ENCODE peak calls at places on chromosomes 11 and 22, in nine cellular contexts. P is CD8-positive, alpha-beta T cell; W is HCT116; A is osteoblast; Y is brain microvascular endothelial cell; F is heart right ventricle; V is hepatocyte; R is transverse colon; K is cardiac muscle cell. G is an unnamed sample.

GRCh38 chr11:35390737-35391682 is 28.3 kb downstream of the SLC1A2 start:
- DNase-seq in P (no peak), W (no peak), A (no peak), Y (peak; percentile 76), F (no peak), V (peak; percentile 72), R (peak; percentile 19), K (no peak), G (no peak)

GRCh38 chr11:106956887-106957505 is 61.3 kb downstream of the GUCY1A2 start:
- DNase-seq in P (no peak), W (no peak), A (no peak), Y (no peak), F (no peak), V (no peak), R (no peak), K (no peak), G (no peak)

GRCh38 chr11:57775474-57775873 is 13.9 kb downstream of the CTNND1 start:
- DNase-seq in P (no peak), W (no peak), A (no peak), Y (no peak), F (peak; percentile 68), V (no peak), R (no peak), K (no peak), G (no peak)

GRCh38 chr11:75462117-75462653 is 29.2 kb upstream of the KLHL35 start:
- DNase-seq in P (no peak), W (no peak), A (no peak), Y (no peak), F (no peak), V (no peak), R (no peak), K (no peak), G (no peak)

GRCh38 chr22:32509045-32509444 is 34.4 kb downstream of the FBXO7 start:
- DNase-seq in P (no peak), W (no peak), A (no peak), Y (no peak), F (no peak), V (no peak), R (no peak), K (no peak), G (no peak)

GRCh38 chr11:133104014-133104753 is 428.1 kb downstream of the OPCML start:
- DNase-seq in P (no peak), W (no peak), A (no peak), Y (no peak), F (no peak), V (no peak), R (no peak), K (peak; percentile 16), G (no peak)

GRCh38 chr11:111514216-111515031 is at the start of gene HOATZ:
- DNase-seq in P (no peak), W (no peak), A (peak; percentile 91), Y (no peak), F (no peak), V (peak; percentile 23), R (no peak), K (peak; percentile 54), G (no peak)

GRCh38 chr11:447923-448731 is 2.0 kb upstream of the PTDSS2 start:
- DNase-seq in P (peak; percentile 95), W (peak; percentile 80), A (peak; percentile 99), Y (peak; percentile 87), F (peak; percentile 94), V (peak; percentile 99), R (peak; percentile 97), K (peak; percentile 96), G (peak; percentile 98)

GRCh38 chr11:72629266-72629665 is 45.0 kb downstream of the PDE2A start:
- DNase-seq in P (no peak), W (no peak), A (no peak), Y (no peak), F (peak; percentile 65), V (no peak), R (peak; percentile 67), K (no peak), G (no peak)

GRCh38 chr11:111105566-111105965 is 140.0 kb upstream of the POU2AF2 start:
- DNase-seq in P (no peak), W (no peak), A (no peak), Y (peak; percentile 3), F (no peak), V (peak; percentile 16), R (no peak), K (no peak), G (no peak)

GRCh38 chr11:122209619-122210377 is 93.8 kb upstream of the BLID start:
- DNase-seq in P (no peak), W (no peak), A (no peak), Y (peak; percentile 94), F (peak; percentile 90), V (peak; percentile 42), R (peak; percentile 14), K (no peak), G (no peak)

GRCh38 chr22:22911327-22912134 is 23.9 kb downstream of the IGLL5 start:
- DNase-seq in P (no peak), W (no peak), A (peak; percentile 22), Y (no peak), F (no peak), V (no peak), R (no peak), K (no peak), G (no peak)

GRCh38 chr11:75428301-75428724 is 4.7 kb downstream of the KLHL35 start:
- DNase-seq in P (peak; percentile 72), W (no peak), A (peak; percentile 100), Y (peak; percentile 90), F (peak; percentile 93), V (no peak), R (peak; percentile 84), K (peak; percentile 44), G (peak; percentile 95)

GRCh38 chr11:73838443-73839122 is 38.1 kb downstream of the COA4 start:
- DNase-seq in P (no peak), W (no peak), A (no peak), Y (peak; percentile 36), F (no peak), V (peak; percentile 6), R (no peak), K (peak; percentile 74), G (no peak)

GRCh38 chr22:28029962-28030361 is 110.9 kb upstream of the PITPNB start:
- DNase-seq in P (no peak), W (no peak), A (peak; percentile 63), Y (no peak), F (no peak), V (no peak), R (no peak), K (no peak), G (peak; percentile 48)

GRCh38 chr11:84993386-84993785 is 633.8 kb downstream of the DLG2 start:
- DNase-seq in P (no peak), W (peak; percentile 1), A (no peak), Y (no peak), F (no peak), V (peak; percentile 24), R (peak; percentile 11), K (no peak), G (no peak)

GRCh38 chr22:19886605-19887250 is 32.1 kb upstream of the GNB1L start:
- DNase-seq in P (peak; percentile 53), W (no peak), A (peak; percentile 82), Y (no peak), F (no peak), V (no peak), R (no peak), K (no peak), G (no peak)
- H3K27ac ChIP-seq in P (peak overlapping the region; percentile 33), W (no peak overlapping the region), A (peak overlapping the region; percentile 26), Y (no peak overlapping the region), F (peak overlapping the region; percentile 84), V (no peak overlapping the region), R (no peak overlapping the region), K (no peak overlapping the region), G (peak overlapping the region; percentile 63)

GRCh38 chr11:62359475-62359874 is 22.2 kb downstream of the ASRGL1 start:
- DNase-seq in P (no peak), W (no peak), A (no peak), Y (no peak), F (no peak), V (no peak), R (no peak), K (no peak), G (no peak)
- H3K27ac ChIP-seq in P (no peak overlapping the region), W (no peak overlapping the region), A (no peak overlapping the region), Y (no peak overlapping the region), F (no peak overlapping the region), V (no peak overlapping the region), R (no peak overlapping the region), K (no peak overlapping the region), G (no peak overlapping the region)

DNA sequence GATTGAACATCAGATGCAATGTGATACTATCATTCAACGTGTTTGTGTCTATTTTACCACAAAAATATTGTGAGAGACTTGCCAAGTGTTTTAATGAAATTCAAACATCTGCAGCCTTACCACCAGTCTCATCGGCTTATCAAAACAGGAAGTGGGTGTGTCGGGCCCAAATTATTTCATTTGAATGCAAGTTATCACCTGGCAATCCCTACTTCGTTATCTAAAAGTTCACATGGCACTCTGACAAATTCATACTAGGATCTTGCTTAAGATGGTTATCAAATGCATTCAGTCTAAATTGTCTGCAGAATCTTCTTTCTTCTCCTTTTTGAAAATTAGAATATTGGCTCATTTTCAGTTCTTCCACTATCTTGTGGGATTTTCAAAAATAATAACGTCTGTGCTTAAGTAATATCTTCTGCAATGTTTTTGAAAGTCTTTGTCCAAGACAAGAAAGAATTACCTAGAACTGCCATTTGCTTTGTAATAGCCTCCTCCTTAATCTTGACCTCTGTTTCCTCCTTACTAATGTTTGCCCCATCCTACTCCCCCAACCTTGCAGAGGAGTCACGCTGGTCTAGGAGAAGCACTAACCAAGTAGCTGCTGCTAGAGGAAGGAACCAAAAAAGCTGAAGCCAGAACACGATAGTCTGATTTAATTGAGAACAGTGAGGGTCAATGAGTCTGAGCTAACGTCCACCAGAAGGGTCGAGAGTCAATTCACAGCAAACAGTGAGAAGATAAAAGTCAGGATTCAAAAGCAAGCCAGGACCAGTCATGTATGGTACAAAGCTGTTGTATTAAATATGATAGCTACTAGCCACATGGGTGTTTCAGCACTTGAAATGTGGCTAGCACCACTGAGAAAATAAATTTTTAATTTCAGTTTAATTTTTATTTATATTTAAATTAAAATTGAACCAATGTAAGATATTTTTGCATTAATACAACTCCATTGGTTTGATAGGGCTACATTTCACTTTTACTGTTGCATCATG is 10.2 kb upstream of the BIRC3 start:
- DNase-seq in P (peak; percentile 62), W (no peak), A (no peak), Y (no peak), F (no peak), V (no peak), R (no peak), K (no peak), G (no peak)
- H3K27ac ChIP-seq in P (peak overlapping the region; percentile 33), W (no peak overlapping the region), A (no peak overlapping the region), Y (no peak overlapping the region), F (peak overlapping the region; percentile 65), V (peak overlapping the region; percentile 40), R (peak overlapping the region; percentile 82), K (no peak overlapping the region), G (peak overlapping the region; percentile 27)

DNA sequence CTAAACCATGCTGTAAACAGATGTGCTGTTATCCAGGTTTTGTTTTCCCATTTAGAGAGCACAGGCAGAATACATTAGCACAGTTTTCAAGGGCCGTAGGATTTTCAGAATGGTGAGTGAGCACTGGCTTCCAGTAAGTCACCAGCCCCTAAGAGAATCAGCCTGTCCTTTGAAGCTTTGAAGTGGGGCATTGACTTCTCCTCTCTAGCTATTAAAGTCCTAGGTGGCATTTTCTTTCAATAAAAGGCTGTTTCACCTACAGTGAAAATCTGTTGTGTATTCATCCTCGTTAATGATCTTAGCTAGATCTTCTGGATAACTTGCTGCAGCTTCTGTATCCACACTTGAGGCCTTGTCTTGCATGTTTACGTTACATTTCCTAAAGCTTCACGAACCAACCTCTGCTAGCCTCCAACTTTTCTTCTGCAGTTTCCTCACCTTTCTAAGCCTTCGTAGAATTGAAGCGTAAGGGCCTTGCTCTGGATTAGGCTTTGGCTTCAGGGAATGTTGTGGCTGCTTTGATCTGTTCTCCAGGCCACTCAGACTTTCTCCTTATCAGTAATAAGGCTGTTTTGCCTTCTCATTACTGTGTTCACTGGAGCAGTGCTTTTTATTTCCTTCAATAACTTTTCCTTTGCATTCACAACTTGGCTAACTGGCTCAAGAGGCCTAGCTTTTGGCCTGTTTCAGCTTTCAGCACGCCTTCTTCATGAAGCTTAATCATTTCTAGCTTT is 15.5 kb downstream of the CECR2 start:
- DNase-seq in P (no peak), W (no peak), A (no peak), Y (no peak), F (no peak), V (no peak), R (no peak), K (no peak), G (no peak)
- H3K27ac ChIP-seq in P (no peak overlapping the region), W (no peak overlapping the region), A (no peak overlapping the region), Y (no peak overlapping the region), F (no peak overlapping the region), V (peak overlapping the region; percentile 20), R (no peak overlapping the region), K (peak overlapping the region; percentile 67), G (no peak overlapping the region)